ENCODE peak calls at places on chromosomes 16 and 17, in five cellular contexts. B is HCT116, Y is sigmoid colon, K is breast epithelium, A is K562. J is an unnamed sample.

GRCh38 chr16:80947708-80948615 is 58.7 kb downstream of the CMC2 start:
- DNase-seq in B (no peak), Y (no peak), K (no peak), A (no peak), J (no peak)

GRCh38 chr17:15917439-15918027 is 27.4 kb upstream of the ADORA2B start:
- DNase-seq in B (no peak), Y (no peak), K (no peak), A (no peak), J (no peak)

GRCh38 chr16:73717266-73718057 is 579.2 kb upstream of the PSMD7 start:
- DNase-seq in B (no peak), Y (no peak), K (no peak), A (no peak), J (no peak)

GRCh38 chr16:56883586-56883985 is 18.6 kb downstream of the SLC12A3 start:
- DNase-seq in B (no peak), Y (no peak), K (no peak), A (no peak), J (no peak)

GRCh38 chr16:19853132-19853972 is 31.3 kb downstream of the GPRC5B start:
- DNase-seq in B (no peak), Y (no peak), K (no peak), A (no peak), J (no peak)

GRCh38 chr16:58938856-58939255 is 204.7 kb upstream of the GOT2 start:
- DNase-seq in B (no peak), Y (no peak), K (no peak), A (no peak), J (no peak)

GRCh38 chr16:85555549-85556455 is 57.3 kb upstream of the GSE1 start:
- DNase-seq in B (no peak), Y (no peak), K (no peak), A (peak; percentile 54), J (no peak)

GRCh38 chr16:85602831-85603755 is 10.0 kb upstream of the GSE1 start:
- DNase-seq in B (no peak), Y (no peak), K (no peak), A (no peak), J (no peak)

GRCh38 chr17:81684442-81684911 is 666 bp downstream of the HGS start:
- DNase-seq in B (no peak), Y (no peak), K (no peak), A (no peak), J (no peak)

GRCh38 chr17:80663783-80664206 is 119.2 kb downstream of the RPTOR start:
- DNase-seq in B (no peak), Y (peak; percentile 88), K (no peak), A (no peak), J (no peak)

DNA sequence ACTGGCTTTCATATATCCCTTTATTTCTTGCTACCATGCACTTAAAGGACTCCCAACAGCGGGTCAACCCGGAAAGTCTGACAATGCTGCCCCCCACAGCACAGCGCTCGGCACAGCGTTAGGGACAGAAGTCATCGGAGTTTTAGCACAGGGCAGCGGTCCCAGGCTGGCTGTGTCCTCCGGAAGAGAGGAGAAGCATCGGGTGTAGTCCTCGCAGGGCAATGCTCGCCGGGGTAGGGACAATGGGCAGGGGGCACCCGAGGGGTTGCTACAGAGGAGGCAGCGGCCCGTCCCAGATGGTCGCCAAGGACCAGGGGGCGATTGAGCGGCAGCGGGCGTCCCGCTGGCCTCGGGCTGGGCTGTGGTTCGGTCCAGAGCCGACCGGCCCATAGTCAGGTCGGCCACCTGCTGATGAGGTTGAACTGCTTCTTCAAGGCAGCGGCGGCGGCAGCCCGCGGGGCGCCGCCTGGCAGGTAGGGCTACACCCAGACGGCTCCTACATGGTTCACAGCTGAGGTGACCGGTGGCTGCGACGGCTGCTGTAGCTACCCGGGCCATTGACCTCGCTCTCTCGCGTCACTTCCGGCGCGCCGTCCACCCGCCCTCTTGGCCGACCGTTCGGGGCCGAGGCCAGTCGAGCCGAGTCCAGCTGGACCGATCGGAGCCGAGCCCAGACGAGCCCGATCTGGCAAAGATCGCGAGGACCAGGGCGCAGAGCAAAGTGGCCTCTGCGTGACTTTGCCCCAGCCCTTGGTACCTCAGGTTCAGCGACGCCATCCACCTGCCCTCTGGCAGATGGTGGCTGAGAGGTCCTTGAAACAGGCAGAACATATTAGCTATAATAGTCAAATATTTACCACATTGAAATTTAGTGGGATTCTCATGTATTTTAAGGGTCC is 4.7 kb upstream of the LCMT1 start:
- DNase-seq in B (peak; percentile 79), Y (peak; percentile 98), K (peak; percentile 97), A (peak; percentile 92), J (peak; percentile 81)
- TF ChIP-seq POLR2AphosphoS5 in B (peak; percentile 89), Y (peak; percentile 92), K (peak; percentile 82), A (peak; percentile 77), J (peak; percentile 59)

DNA sequence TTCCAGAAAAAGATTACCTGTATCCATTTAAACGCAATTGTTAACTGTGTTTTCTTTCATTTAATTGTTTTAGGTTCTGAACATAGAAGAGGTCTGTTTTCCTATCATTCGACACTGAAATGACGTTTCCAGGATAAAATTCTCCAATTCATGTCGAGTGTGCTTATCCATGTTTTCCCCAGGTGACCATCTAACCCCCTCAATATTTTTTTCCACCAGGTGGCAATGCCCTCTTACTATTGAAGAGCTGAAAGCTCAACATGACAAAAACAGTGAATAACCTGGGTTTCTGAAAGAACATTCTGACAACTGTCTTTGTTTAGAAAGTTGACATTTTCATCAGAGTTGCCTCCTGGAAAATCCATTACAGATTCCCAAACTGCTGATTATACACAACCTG is 948.7 kb downstream of the KCNJ2 start:
- DNase-seq in B (peak; percentile 29), Y (no peak), K (no peak), A (no peak), J (no peak)
- TF ChIP-seq POLR2AphosphoS5 in B (no peak), Y (no peak), K (no peak), A (no peak), J (no peak)

GRCh38 chr17:61406543-61406845 is 6.9 kb downstream of the TBX2 start:
- DNase-seq in B (no peak), Y (no peak), K (no peak), A (no peak), J (no peak)
- TF ChIP-seq POLR2AphosphoS5 in B (no peak), Y (no peak), K (no peak), A (no peak), J (no peak)

GRCh38 chr17:4722678-4723240 is 8.5 kb upstream of the MED11 start:
- DNase-seq in B (no peak), Y (no peak), K (no peak), A (no peak), J (no peak)

GRCh38 chr17:4720787-4721186 is 10.4 kb downstream of the ARRB2 start:
- DNase-seq in B (no peak), Y (no peak), K (no peak), A (no peak), J (no peak)

GRCh38 chr17:4719684-4720221 is 9.3 kb downstream of the ARRB2 start:
- DNase-seq in B (no peak), Y (no peak), K (no peak), A (no peak), J (no peak)

GRCh38 chr17:4719146-4719545 is 8.7 kb downstream of the ARRB2 start:
- DNase-seq in B (no peak), Y (no peak), K (no peak), A (no peak), J (no peak)

DNA sequence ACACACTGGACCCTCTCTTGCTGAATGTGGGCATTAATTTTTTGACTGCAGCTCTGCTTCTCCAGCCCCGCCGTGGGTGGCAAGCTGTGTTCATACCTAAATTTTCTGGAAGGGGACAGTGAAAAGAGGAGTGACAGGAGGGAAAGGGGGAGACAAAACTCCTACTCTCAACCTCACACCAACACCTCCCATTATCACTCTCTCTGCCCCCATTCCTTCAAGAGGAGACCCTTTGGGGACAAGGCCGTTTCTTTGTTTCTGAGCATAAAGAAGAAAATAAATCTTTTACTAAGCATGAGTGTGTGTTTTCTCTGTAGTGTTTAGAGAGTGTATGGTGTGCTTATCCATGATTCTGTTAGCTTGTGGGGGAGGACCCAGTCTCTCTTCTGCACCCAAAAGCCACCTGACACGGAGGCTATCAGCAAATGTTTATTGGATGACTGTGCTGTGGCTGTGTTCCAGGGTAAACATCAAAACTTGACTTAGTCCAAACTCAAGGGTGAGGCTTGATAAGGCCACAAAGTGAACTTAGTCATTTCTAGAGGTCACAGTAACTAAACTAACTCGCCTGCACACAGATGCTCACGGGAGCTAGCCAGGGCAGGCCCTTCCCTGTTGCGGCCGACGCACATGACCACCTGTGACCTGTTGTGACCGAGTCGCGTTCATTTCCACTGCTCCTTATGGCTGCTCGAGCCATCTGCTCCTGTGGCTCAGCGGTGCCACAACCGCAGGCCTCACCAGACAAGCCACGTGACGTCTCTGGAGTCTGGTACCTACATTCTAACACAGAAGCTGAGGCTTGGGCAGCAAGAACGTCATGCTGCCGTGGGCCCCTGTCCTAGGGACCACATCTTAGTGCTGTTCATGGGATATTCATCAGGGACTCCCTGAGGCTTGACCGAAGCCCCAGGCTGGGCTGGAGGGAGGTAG is 9.8 kb upstream of the MED11 start:
- DNase-seq in B (peak; percentile 48), Y (no peak), K (no peak), A (peak; percentile 73), J (no peak)
- TF ChIP-seq POLR2AphosphoS5 in B (peak; percentile 27), Y (no peak), K (no peak), A (peak; percentile 68), J (no peak)

GRCh38 chr17:49730078-49730786 is 22.5 kb upstream of the SLC35B1 start:
- DNase-seq in B (no peak), Y (peak; percentile 94), K (peak; percentile 83), A (no peak), J (no peak)
- TF ChIP-seq POLR2AphosphoS5 in B (no peak), Y (peak; percentile 74), K (peak; percentile 44), A (no peak), J (no peak)

DNA sequence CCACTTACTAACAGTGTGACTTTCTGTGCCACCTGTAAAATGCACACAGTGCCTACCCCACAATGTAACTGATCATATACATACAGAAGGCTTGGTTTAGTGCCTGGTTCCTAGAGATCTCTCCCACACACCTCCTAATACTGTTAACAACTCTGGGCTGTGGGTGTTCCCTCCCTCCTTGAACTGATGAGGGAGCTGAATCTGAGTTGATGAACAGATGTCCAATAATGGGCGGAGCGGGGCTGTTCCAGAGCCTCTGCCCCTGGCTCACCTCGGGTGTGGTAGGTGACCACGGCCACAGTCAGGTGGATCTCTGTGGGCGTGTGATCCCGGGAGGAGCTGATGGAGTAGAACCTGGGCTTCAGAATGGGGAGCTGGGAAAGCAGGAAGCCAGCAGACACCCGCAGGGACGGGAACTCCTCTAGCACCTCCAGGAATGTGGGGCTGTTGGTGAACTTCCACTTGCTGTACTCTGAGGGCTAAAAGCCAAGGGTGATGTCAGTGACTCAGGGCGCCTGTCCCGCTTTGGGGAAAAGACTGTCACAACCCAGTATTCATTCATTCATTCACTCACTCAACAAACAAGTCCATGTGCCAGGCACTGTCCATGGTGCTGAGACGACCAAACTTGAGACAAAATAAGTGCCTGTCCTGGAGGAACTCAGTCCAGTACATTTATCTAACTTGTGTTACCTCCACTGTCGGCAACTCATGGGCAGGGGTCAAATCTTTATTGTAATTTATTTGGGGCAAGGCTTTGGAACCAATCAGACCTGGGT is 37.6 kb downstream of the NOS2 start:
- DNase-seq in B (no peak), Y (no peak), K (no peak), A (no peak), J (no peak)
- TF ChIP-seq POLR2AphosphoS5 in B (no peak), Y (no peak), K (no peak), A (no peak), J (no peak)

GRCh38 chr17:63659850-63660249 is 37.6 kb downstream of the MAP3K3 start:
- DNase-seq in B (no peak), Y (no peak), K (no peak), A (no peak), J (no peak)

GRCh38 chr17:63665527-63666214 is 34.3 kb downstream of the LIMD2 start:
- DNase-seq in B (no peak), Y (no peak), K (no peak), A (no peak), J (peak; percentile 32)
- TF ChIP-seq POLR2AphosphoS5 in B (no peak), Y (peak; percentile 11), K (no peak), A (no peak), J (no peak)